ENCODE peak calls at places on chromosomes 16 and 17, in ten cellular contexts. One of them, this sample, is unnamed.
A peak's percentile ranks its signal among the peaks of the same experiment; 100 is the strongest.

GRCh38 chr17:74210191-74211140 is 2.9 kb upstream of the TTYH2 start:
- DNase-seq in tibial nerve: peak; percentile 71
- DNase-seq in astrocyte of the spinal cord: peak; percentile 61
- DNase-seq in fibroblast of lung: peak; percentile 77
- DNase-seq in psoas muscle: peak; percentile 84
- DNase-seq in nephron progenitor cell: peak; percentile 80
- DNase-seq in upper lobe of right lung: peak; percentile 84
- DNase-seq in brain microvascular endothelial cell: peak; percentile 51
- DNase-seq in ovary: peak; percentile 80
- DNase-seq in MM.1S: peak; percentile 45
- DNase-seq in this sample: peak; percentile 86

GRCh38 chr16:20147091-20147490 is 73.4 kb upstream of the GPR139 start:
- DNase-seq in nephron progenitor cell: no peak
- DNase-seq in brain microvascular endothelial cell: no peak
- DNase-seq in tibial nerve: no peak
- DNase-seq in ovary: no peak
- DNase-seq in psoas muscle: no peak
- DNase-seq in fibroblast of lung: no peak
- DNase-seq in astrocyte of the spinal cord: no peak
- DNase-seq in upper lobe of right lung: no peak
- DNase-seq in MM.1S: no peak
- DNase-seq in this sample: no peak

GRCh38 chr17:51372345-51373004 is 112.1 kb downstream of the UTP18 start:
- DNase-seq in tibial nerve: peak; percentile 32
- DNase-seq in psoas muscle: no peak
- DNase-seq in MM.1S: peak; percentile 84
- DNase-seq in brain microvascular endothelial cell: peak; percentile 65
- DNase-seq in nephron progenitor cell: no peak
- DNase-seq in ovary: no peak
- DNase-seq in astrocyte of the spinal cord: peak; percentile 42
- DNase-seq in fibroblast of lung: peak; percentile 34
- DNase-seq in upper lobe of right lung: no peak
- DNase-seq in this sample: peak; percentile 13

GRCh38 chr16:53249331-53249730 is 184.9 kb upstream of the RBL2 start:
- DNase-seq in MM.1S: no peak
- DNase-seq in astrocyte of the spinal cord: no peak
- DNase-seq in upper lobe of right lung: no peak
- DNase-seq in tibial nerve: no peak
- DNase-seq in fibroblast of lung: no peak
- DNase-seq in ovary: no peak
- DNase-seq in brain microvascular endothelial cell: no peak
- DNase-seq in psoas muscle: no peak
- DNase-seq in nephron progenitor cell: no peak
- DNase-seq in this sample: no peak

GRCh38 chr17:76248013-76248782 is 7.9 kb upstream of the RNF157 start:
- DNase-seq in brain microvascular endothelial cell: no peak
- DNase-seq in psoas muscle: peak; percentile 47
- DNase-seq in fibroblast of lung: no peak
- DNase-seq in ovary: no peak
- DNase-seq in nephron progenitor cell: no peak
- DNase-seq in astrocyte of the spinal cord: no peak
- DNase-seq in upper lobe of right lung: no peak
- DNase-seq in tibial nerve: no peak
- DNase-seq in MM.1S: no peak
- DNase-seq in this sample: no peak

GRCh38 chr16:78130950-78131349 is 31.5 kb downstream of the WWOX start:
- DNase-seq in fibroblast of lung: no peak
- DNase-seq in upper lobe of right lung: no peak
- DNase-seq in nephron progenitor cell: no peak
- DNase-seq in ovary: no peak
- DNase-seq in tibial nerve: no peak
- DNase-seq in astrocyte of the spinal cord: no peak
- DNase-seq in brain microvascular endothelial cell: no peak
- DNase-seq in psoas muscle: no peak
- DNase-seq in MM.1S: no peak
- DNase-seq in this sample: no peak

GRCh38 chr16:2751577-2752034 is 832 bp upstream of the SRRM2 start:
- DNase-seq in astrocyte of the spinal cord: no peak
- DNase-seq in fibroblast of lung: peak; percentile 20
- DNase-seq in brain microvascular endothelial cell: no peak
- DNase-seq in psoas muscle: no peak
- DNase-seq in MM.1S: no peak
- DNase-seq in ovary: peak; percentile 65
- DNase-seq in tibial nerve: no peak
- DNase-seq in upper lobe of right lung: no peak
- DNase-seq in nephron progenitor cell: no peak
- DNase-seq in this sample: no peak

GRCh38 chr16:3553138-3553923 is 23.9 kb downstream of the NLRC3 start:
- DNase-seq in MM.1S: no peak
- DNase-seq in ovary: no peak
- DNase-seq in upper lobe of right lung: no peak
- DNase-seq in nephron progenitor cell: no peak
- DNase-seq in fibroblast of lung: no peak
- DNase-seq in astrocyte of the spinal cord: no peak
- DNase-seq in tibial nerve: no peak
- DNase-seq in brain microvascular endothelial cell: no peak
- DNase-seq in psoas muscle: no peak
- DNase-seq in this sample: no peak

GRCh38 chr17:18371455-18371854 is 6.1 kb upstream of the EVPLL start:
- DNase-seq in nephron progenitor cell: no peak
- DNase-seq in upper lobe of right lung: peak; percentile 17
- DNase-seq in astrocyte of the spinal cord: no peak
- DNase-seq in brain microvascular endothelial cell: no peak
- DNase-seq in tibial nerve: no peak
- DNase-seq in psoas muscle: no peak
- DNase-seq in fibroblast of lung: no peak
- DNase-seq in ovary: no peak
- DNase-seq in MM.1S: no peak
- DNase-seq in this sample: no peak

GRCh38 chr16:48537275-48537674 is 72.7 kb downstream of the N4BP1 start:
- DNase-seq in psoas muscle: no peak
- DNase-seq in fibroblast of lung: no peak
- DNase-seq in nephron progenitor cell: no peak
- DNase-seq in tibial nerve: no peak
- DNase-seq in upper lobe of right lung: no peak
- DNase-seq in astrocyte of the spinal cord: no peak
- DNase-seq in ovary: no peak
- DNase-seq in MM.1S: no peak
- DNase-seq in brain microvascular endothelial cell: no peak
- DNase-seq in this sample: peak; percentile 45

GRCh38 chr16:4266372-4266771 is 6.5 kb downstream of the TFAP4 start:
- DNase-seq in MM.1S: no peak
- DNase-seq in upper lobe of right lung: no peak
- DNase-seq in tibial nerve: no peak
- DNase-seq in ovary: no peak
- DNase-seq in brain microvascular endothelial cell: no peak
- DNase-seq in nephron progenitor cell: no peak
- DNase-seq in psoas muscle: no peak
- DNase-seq in astrocyte of the spinal cord: peak; percentile 6
- DNase-seq in fibroblast of lung: no peak
- DNase-seq in this sample: no peak

GRCh38 chr17:78962345-78962983 is 17.3 kb downstream of the LGALS3BP start:
- DNase-seq in ovary: no peak
- DNase-seq in tibial nerve: no peak
- DNase-seq in MM.1S: no peak
- DNase-seq in upper lobe of right lung: no peak
- DNase-seq in nephron progenitor cell: no peak
- DNase-seq in astrocyte of the spinal cord: no peak
- DNase-seq in fibroblast of lung: no peak
- DNase-seq in brain microvascular endothelial cell: no peak
- DNase-seq in psoas muscle: no peak
- DNase-seq in this sample: no peak

GRCh38 chr17:77319211-77320031 is 178.7 kb downstream of the SEC14L1 start:
- DNase-seq in MM.1S: peak; percentile 86
- DNase-seq in ovary: peak; percentile 73
- DNase-seq in upper lobe of right lung: peak; percentile 92
- DNase-seq in psoas muscle: peak; percentile 92
- DNase-seq in fibroblast of lung: peak; percentile 83
- DNase-seq in nephron progenitor cell: peak; percentile 36
- DNase-seq in astrocyte of the spinal cord: peak; percentile 82
- DNase-seq in tibial nerve: peak; percentile 84
- DNase-seq in brain microvascular endothelial cell: peak; percentile 79
- DNase-seq in this sample: peak; percentile 64

GRCh38 chr17:81027038-81027437 is 7.9 kb upstream of the BAIAP2 start:
- DNase-seq in ovary: no peak
- DNase-seq in psoas muscle: peak; percentile 46
- DNase-seq in brain microvascular endothelial cell: no peak
- DNase-seq in tibial nerve: no peak
- DNase-seq in upper lobe of right lung: peak; percentile 65
- DNase-seq in MM.1S: no peak
- DNase-seq in astrocyte of the spinal cord: no peak
- DNase-seq in nephron progenitor cell: no peak
- DNase-seq in fibroblast of lung: no peak
- DNase-seq in this sample: no peak
- TF ChIP-seq CTCF in ovary: no peak
- TF ChIP-seq CTCF in psoas muscle: no peak
- TF ChIP-seq CTCF in brain microvascular endothelial cell: no peak
- TF ChIP-seq CTCF in tibial nerve: no peak
- TF ChIP-seq CTCF in upper lobe of right lung: no peak
- TF ChIP-seq CTCF in MM.1S: no peak
- TF ChIP-seq CTCF in astrocyte of the spinal cord: no peak
- TF ChIP-seq CTCF in nephron progenitor cell: no peak
- TF ChIP-seq CTCF in fibroblast of lung: no peak
- TF ChIP-seq CTCF in this sample: no peak

DNA sequence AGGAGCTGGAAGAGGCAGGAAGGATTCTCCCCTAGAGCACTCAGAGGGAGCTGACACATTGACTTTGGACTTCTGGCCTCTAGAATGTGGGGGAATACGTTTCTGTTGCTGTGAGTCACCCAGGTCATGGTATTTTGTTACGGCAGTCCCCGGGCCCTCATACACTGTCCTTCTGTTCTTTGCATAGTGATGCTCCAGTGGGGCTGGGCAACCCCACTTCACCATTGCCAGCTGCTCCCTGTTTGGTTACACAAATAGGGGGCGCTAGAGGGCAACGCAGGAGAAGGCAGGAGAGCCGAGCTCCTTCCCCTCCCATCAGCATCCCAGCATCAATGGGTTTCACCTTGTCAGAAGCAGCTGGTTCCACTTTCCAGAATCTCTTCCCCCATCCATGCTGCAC is 257.7 kb upstream of the FOXF1 start:
- DNase-seq in upper lobe of right lung: no peak
- DNase-seq in brain microvascular endothelial cell: no peak
- DNase-seq in MM.1S: no peak
- DNase-seq in fibroblast of lung: peak; percentile 11
- DNase-seq in tibial nerve: no peak
- DNase-seq in psoas muscle: no peak
- DNase-seq in astrocyte of the spinal cord: peak; percentile 18
- DNase-seq in ovary: no peak
- DNase-seq in nephron progenitor cell: peak; percentile 40
- DNase-seq in this sample: peak; percentile 16
- TF ChIP-seq CTCF in upper lobe of right lung: peak; percentile 50
- TF ChIP-seq CTCF in brain microvascular endothelial cell: peak; percentile 62
- TF ChIP-seq CTCF in MM.1S: no peak
- TF ChIP-seq CTCF in fibroblast of lung: peak; percentile 54
- TF ChIP-seq CTCF in tibial nerve: no peak
- TF ChIP-seq CTCF in psoas muscle: no peak
- TF ChIP-seq CTCF in astrocyte of the spinal cord: peak; percentile 48
- TF ChIP-seq CTCF in ovary: no peak
- TF ChIP-seq CTCF in nephron progenitor cell: peak; percentile 45
- TF ChIP-seq CTCF in this sample: peak; percentile 15

DNA sequence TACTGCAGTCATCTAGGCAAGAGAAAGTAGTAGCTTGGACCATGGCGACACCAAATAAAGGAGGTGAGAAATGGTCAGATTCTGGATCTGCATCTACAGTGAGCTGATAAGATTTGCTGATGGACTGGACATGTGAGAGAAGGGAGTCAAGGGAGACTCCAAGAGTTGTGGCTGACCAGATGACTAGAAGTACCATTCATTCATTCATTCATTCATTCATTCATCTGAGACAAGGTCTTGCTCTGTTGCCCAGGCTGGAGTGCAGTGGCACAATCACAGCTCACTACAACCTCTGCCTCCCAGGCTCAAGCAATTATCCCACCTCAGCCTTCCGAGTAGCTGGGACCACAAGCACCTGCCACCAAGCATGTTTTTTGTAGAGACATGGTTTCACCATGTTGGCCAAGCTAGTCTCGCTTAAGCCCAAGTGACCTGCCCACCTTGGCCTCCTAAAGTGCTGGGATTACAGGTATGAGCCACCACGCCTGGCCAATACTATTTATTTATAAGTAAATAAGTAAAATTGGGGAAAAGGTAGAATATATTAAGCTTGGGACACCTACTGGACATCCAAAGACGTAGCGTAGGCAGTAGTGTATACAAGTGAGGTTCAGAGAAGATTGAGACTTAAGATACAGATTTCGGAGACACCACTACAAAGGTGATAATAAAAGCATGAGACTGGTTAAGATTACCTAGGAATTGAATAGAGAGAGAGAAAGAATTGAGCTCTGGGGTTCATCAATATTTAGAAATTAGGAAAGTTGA is 15.7 kb upstream of the RNF43 start:
- DNase-seq in nephron progenitor cell: no peak
- DNase-seq in brain microvascular endothelial cell: no peak
- DNase-seq in ovary: no peak
- DNase-seq in psoas muscle: no peak
- DNase-seq in MM.1S: no peak
- DNase-seq in fibroblast of lung: no peak
- DNase-seq in astrocyte of the spinal cord: no peak
- DNase-seq in upper lobe of right lung: no peak
- DNase-seq in tibial nerve: no peak
- DNase-seq in this sample: no peak
- TF ChIP-seq CTCF in nephron progenitor cell: no peak
- TF ChIP-seq CTCF in brain microvascular endothelial cell: peak; percentile 17
- TF ChIP-seq CTCF in ovary: no peak
- TF ChIP-seq CTCF in psoas muscle: no peak
- TF ChIP-seq CTCF in MM.1S: peak; percentile 7
- TF ChIP-seq CTCF in fibroblast of lung: no peak
- TF ChIP-seq CTCF in astrocyte of the spinal cord: peak; percentile 2
- TF ChIP-seq CTCF in upper lobe of right lung: no peak
- TF ChIP-seq CTCF in tibial nerve: no peak
- TF ChIP-seq CTCF in this sample: no peak

DNA sequence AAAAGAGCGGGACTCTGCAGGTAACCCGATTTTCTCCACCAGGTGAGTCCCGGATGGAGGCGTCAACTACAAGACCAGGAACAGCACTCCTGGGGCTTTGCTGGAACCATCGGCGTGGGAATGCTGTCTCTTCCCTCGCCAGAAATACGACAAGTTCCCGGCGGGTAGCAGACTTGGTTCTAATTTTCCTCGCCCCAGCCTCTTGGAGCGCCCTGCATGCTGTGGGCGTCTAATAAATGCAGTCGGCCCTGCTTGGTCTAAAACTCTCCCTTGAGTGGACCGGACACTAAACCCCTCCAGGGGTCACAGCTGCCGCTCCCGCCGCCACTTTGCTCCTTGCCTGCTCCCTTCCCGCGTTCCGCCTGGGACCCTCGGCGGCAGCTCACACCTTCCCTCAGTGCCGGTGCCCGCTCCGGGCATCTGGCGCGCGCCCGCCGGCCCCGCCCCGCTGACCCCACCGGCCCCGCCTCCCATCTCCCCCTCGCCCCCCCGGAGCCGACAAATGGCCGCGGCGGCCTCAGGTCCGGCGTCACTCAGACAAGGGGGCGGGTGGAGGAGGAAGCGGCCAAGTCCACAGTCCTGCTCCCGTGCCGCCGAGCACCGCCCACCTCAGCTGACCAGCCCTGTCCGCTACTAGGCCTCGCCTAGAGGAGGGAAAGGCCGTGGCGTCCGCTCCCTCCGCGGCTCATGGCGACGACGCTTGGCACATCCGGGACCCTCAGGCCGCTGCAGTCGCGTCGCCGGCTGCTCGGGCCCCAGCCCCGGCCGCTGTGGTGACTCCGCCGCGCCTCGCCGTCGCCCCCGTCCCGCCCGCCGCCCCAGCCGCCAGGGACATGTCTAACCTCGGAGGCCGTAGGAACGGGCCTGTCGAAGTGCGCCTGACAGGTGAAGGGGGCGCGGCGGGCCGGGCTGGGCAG is 65.8 kb downstream of the KPNA2 start:
- DNase-seq in brain microvascular endothelial cell: peak; percentile 88
- DNase-seq in fibroblast of lung: peak; percentile 93
- DNase-seq in upper lobe of right lung: peak; percentile 98
- DNase-seq in MM.1S: peak; percentile 7
- DNase-seq in astrocyte of the spinal cord: peak; percentile 90
- DNase-seq in nephron progenitor cell: peak; percentile 92
- DNase-seq in tibial nerve: peak; percentile 92
- DNase-seq in ovary: peak; percentile 94
- DNase-seq in psoas muscle: peak; percentile 98
- DNase-seq in this sample: peak; percentile 81
- TF ChIP-seq CTCF in brain microvascular endothelial cell: no peak
- TF ChIP-seq CTCF in fibroblast of lung: no peak
- TF ChIP-seq CTCF in upper lobe of right lung: no peak
- TF ChIP-seq CTCF in MM.1S: no peak
- TF ChIP-seq CTCF in astrocyte of the spinal cord: no peak
- TF ChIP-seq CTCF in nephron progenitor cell: no peak
- TF ChIP-seq CTCF in tibial nerve: no peak
- TF ChIP-seq CTCF in ovary: peak; percentile 16
- TF ChIP-seq CTCF in psoas muscle: no peak
- TF ChIP-seq CTCF in this sample: no peak

This sample was measured in activated CD8-positive, alpha-beta T cell treated with anti-CD3 and anti-CD28 coated beads for 36 hours.